ENCODE peak calls at places on chromosomes 3 and 15, in nine cellular contexts. One of them, this sample, is unnamed.

GRCh38 chr15:27668471-27669220 is 430.5 kb downstream of the OCA2 start:
- DNase-seq in ovary: no peak
- DNase-seq in esophagus muscularis mucosa: peak
- DNase-seq in K562: no peak
- DNase-seq in GM12878: no peak
- DNase-seq in suprapubic skin: no peak
- DNase-seq in A549: no peak
- DNase-seq in stomach: no peak
- DNase-seq in sigmoid colon: no peak
- DNase-seq in this sample: no peak

GRCh38 chr15:63135804-63136203 is 14.1 kb downstream of the LACTB start:
- DNase-seq in esophagus muscularis mucosa: no peak
- DNase-seq in K562: no peak
- DNase-seq in A549: peak
- DNase-seq in stomach: no peak
- DNase-seq in suprapubic skin: no peak
- DNase-seq in sigmoid colon: no peak
- DNase-seq in GM12878: no peak
- DNase-seq in ovary: no peak
- DNase-seq in this sample: no peak

GRCh38 chr3:5022187-5022965 is 43.1 kb downstream of the BHLHE40 start:
- DNase-seq in ovary: no peak
- DNase-seq in stomach: no peak
- DNase-seq in sigmoid colon: no peak
- DNase-seq in GM12878: no peak
- DNase-seq in esophagus muscularis mucosa: no peak
- DNase-seq in A549: no peak
- DNase-seq in suprapubic skin: no peak
- DNase-seq in K562: no peak
- DNase-seq in this sample: no peak

GRCh38 chr3:159804726-159805410 is 183.8 kb upstream of the IL12A start:
- DNase-seq in esophagus muscularis mucosa: peak
- DNase-seq in stomach: peak
- DNase-seq in sigmoid colon: peak
- DNase-seq in K562: peak
- DNase-seq in suprapubic skin: no peak
- DNase-seq in A549: peak
- DNase-seq in ovary: peak
- DNase-seq in GM12878: no peak
- DNase-seq in this sample: peak

GRCh38 chr15:56524915-56525314 is 60.0 kb upstream of the MNS1 start:
- DNase-seq in GM12878: no peak
- DNase-seq in esophagus muscularis mucosa: no peak
- DNase-seq in stomach: no peak
- DNase-seq in A549: no peak
- DNase-seq in K562: no peak
- DNase-seq in ovary: no peak
- DNase-seq in suprapubic skin: no peak
- DNase-seq in sigmoid colon: no peak
- DNase-seq in this sample: no peak

GRCh38 chr15:51803961-51804360 is 25.5 kb upstream of the TMOD3 start:
- DNase-seq in sigmoid colon: no peak
- DNase-seq in K562: no peak
- DNase-seq in GM12878: no peak
- DNase-seq in stomach: no peak
- DNase-seq in esophagus muscularis mucosa: no peak
- DNase-seq in A549: peak
- DNase-seq in ovary: no peak
- DNase-seq in suprapubic skin: no peak
- DNase-seq in this sample: no peak

GRCh38 chr3:197224034-197224444 is 74.4 kb downstream of the DLG1 start:
- DNase-seq in stomach: no peak
- DNase-seq in suprapubic skin: no peak
- DNase-seq in ovary: no peak
- DNase-seq in sigmoid colon: no peak
- DNase-seq in A549: peak
- DNase-seq in esophagus muscularis mucosa: no peak
- DNase-seq in K562: peak
- DNase-seq in GM12878: peak
- DNase-seq in this sample: no peak

GRCh38 chr15:69898243-69898642 is 199.5 kb downstream of the TLE3 start:
- DNase-seq in A549: no peak
- DNase-seq in esophagus muscularis mucosa: no peak
- DNase-seq in GM12878: no peak
- DNase-seq in ovary: no peak
- DNase-seq in sigmoid colon: no peak
- DNase-seq in suprapubic skin: no peak
- DNase-seq in K562: no peak
- DNase-seq in stomach: no peak
- DNase-seq in this sample: no peak

GRCh38 chr3:61966200-61966599 is 404.8 kb downstream of the PTPRG start:
- DNase-seq in ovary: no peak
- DNase-seq in A549: no peak
- DNase-seq in stomach: no peak
- DNase-seq in sigmoid colon: no peak
- DNase-seq in K562: no peak
- DNase-seq in suprapubic skin: no peak
- DNase-seq in GM12878: no peak
- DNase-seq in esophagus muscularis mucosa: no peak
- DNase-seq in this sample: no peak

GRCh38 chr15:94972314-94972713 is 741.0 kb downstream of the MCTP2 start:
- DNase-seq in A549: no peak
- DNase-seq in K562: peak
- DNase-seq in sigmoid colon: no peak
- DNase-seq in stomach: no peak
- DNase-seq in esophagus muscularis mucosa: no peak
- DNase-seq in ovary: no peak
- DNase-seq in GM12878: no peak
- DNase-seq in suprapubic skin: no peak
- DNase-seq in this sample: no peak

GRCh38 chr3:188706599-188706998 is 465.2 kb upstream of the TPRG1 start:
- DNase-seq in K562: no peak
- DNase-seq in ovary: no peak
- DNase-seq in esophagus muscularis mucosa: no peak
- DNase-seq in sigmoid colon: no peak
- DNase-seq in stomach: no peak
- DNase-seq in GM12878: no peak
- DNase-seq in A549: no peak
- DNase-seq in suprapubic skin: no peak
- DNase-seq in this sample: no peak

GRCh38 chr3:188706176-188706575 is 465.6 kb upstream of the TPRG1 start:
- DNase-seq in stomach: no peak
- DNase-seq in ovary: no peak
- DNase-seq in esophagus muscularis mucosa: no peak
- DNase-seq in suprapubic skin: no peak
- DNase-seq in A549: no peak
- DNase-seq in K562: no peak
- DNase-seq in GM12878: no peak
- DNase-seq in sigmoid colon: no peak
- DNase-seq in this sample: no peak

GRCh38 chr3:188712257-188712924 is 459.4 kb upstream of the TPRG1 start:
- DNase-seq in esophagus muscularis mucosa: no peak
- DNase-seq in A549: peak
- DNase-seq in K562: no peak
- DNase-seq in suprapubic skin: no peak
- DNase-seq in stomach: no peak
- DNase-seq in ovary: no peak
- DNase-seq in GM12878: no peak
- DNase-seq in sigmoid colon: no peak
- DNase-seq in this sample: no peak

GRCh38 chr3:188711898-188712256 is 459.9 kb upstream of the TPRG1 start:
- DNase-seq in stomach: no peak
- DNase-seq in esophagus muscularis mucosa: no peak
- DNase-seq in ovary: no peak
- DNase-seq in A549: no peak
- DNase-seq in sigmoid colon: no peak
- DNase-seq in K562: no peak
- DNase-seq in suprapubic skin: no peak
- DNase-seq in GM12878: no peak
- DNase-seq in this sample: no peak

DNA sequence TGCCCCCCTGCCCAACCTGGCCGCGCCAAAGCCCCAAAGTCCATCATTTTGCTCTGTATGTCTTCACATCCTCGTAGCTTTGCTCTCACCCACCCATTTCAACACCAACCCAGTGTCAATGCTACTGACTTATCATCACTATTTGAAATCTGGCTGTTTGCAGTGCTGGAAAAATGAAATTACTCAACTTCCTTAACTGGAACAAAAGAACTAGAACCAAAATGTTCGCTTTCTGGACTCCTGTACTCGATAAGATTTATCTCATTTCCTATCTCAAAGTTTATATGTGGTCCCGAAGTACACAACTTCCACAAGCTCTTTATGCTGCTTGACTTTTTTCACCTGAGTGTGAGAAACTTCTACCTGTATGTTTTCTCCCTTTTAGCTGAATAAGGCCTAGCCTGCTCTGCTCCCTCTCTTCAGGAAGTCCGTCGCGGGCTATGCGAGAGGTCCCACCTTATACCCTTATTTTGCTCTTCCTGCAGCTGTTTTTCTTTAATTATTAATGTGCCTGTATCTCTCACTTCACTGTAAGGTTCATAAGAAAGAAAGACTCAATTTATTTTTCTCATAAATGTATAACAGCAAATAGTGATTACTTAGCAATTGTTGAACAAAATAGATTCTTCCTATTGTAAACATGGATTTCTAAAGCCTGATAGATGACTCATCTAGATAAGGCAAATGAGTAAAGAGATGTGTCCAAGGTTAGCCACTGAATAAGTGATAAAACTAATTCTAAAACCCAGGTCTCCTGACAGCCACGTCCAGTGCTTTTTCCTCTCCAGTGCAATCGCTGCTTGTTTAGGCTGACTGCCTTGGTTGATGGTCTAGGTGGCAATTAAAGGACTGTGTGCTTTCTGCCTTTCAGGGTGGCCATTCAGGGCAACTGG is 464.1 kb upstream of the TPRG1 start:
- DNase-seq in GM12878: no peak
- DNase-seq in sigmoid colon: no peak
- DNase-seq in A549: no peak
- DNase-seq in ovary: no peak
- DNase-seq in K562: no peak
- DNase-seq in suprapubic skin: no peak
- DNase-seq in stomach: no peak
- DNase-seq in esophagus muscularis mucosa: no peak
- DNase-seq in this sample: no peak
- TF ChIP-seq EP300 in GM12878: no peak
- TF ChIP-seq EP300 in sigmoid colon: no peak
- TF ChIP-seq EP300 in A549: no peak
- TF ChIP-seq EP300 in ovary: no peak
- TF ChIP-seq EP300 in K562: no peak
- TF ChIP-seq EP300 in suprapubic skin: no peak
- TF ChIP-seq EP300 in stomach: no peak
- TF ChIP-seq EP300 in esophagus muscularis mucosa: no peak
- TF ChIP-seq EP300 in this sample: no peak

GRCh38 chr3:8662594-8662993 is 18.0 kb upstream of the SSUH2 start:
- DNase-seq in sigmoid colon: no peak
- DNase-seq in stomach: no peak
- DNase-seq in suprapubic skin: no peak
- DNase-seq in ovary: no peak
- DNase-seq in K562: no peak
- DNase-seq in A549: no peak
- DNase-seq in esophagus muscularis mucosa: no peak
- DNase-seq in GM12878: no peak
- DNase-seq in this sample: no peak

GRCh38 chr3:8668216-8668615 is 23.6 kb upstream of the SSUH2 start:
- DNase-seq in suprapubic skin: no peak
- DNase-seq in A549: no peak
- DNase-seq in GM12878: no peak
- DNase-seq in esophagus muscularis mucosa: no peak
- DNase-seq in sigmoid colon: no peak
- DNase-seq in K562: no peak
- DNase-seq in ovary: no peak
- DNase-seq in stomach: no peak
- DNase-seq in this sample: no peak

GRCh38 chr3:8663177-8664061 is 18.8 kb upstream of the SSUH2 start:
- DNase-seq in A549: peak
- DNase-seq in suprapubic skin: no peak
- DNase-seq in sigmoid colon: no peak
- DNase-seq in ovary: peak
- DNase-seq in esophagus muscularis mucosa: no peak
- DNase-seq in stomach: peak
- DNase-seq in K562: peak
- DNase-seq in GM12878: peak
- DNase-seq in this sample: peak

GRCh38 chr3:8667429-8668091 is 23.0 kb upstream of the SSUH2 start:
- DNase-seq in K562: no peak
- DNase-seq in esophagus muscularis mucosa: no peak
- DNase-seq in sigmoid colon: no peak
- DNase-seq in ovary: no peak
- DNase-seq in suprapubic skin: no peak
- DNase-seq in stomach: no peak
- DNase-seq in GM12878: no peak
- DNase-seq in A549: no peak
- DNase-seq in this sample: no peak

GRCh38 chr3:8665407-8665896 is 20.9 kb upstream of the SSUH2 start:
- DNase-seq in stomach: no peak
- DNase-seq in A549: no peak
- DNase-seq in K562: no peak
- DNase-seq in ovary: no peak
- DNase-seq in sigmoid colon: no peak
- DNase-seq in GM12878: peak
- DNase-seq in suprapubic skin: no peak
- DNase-seq in esophagus muscularis mucosa: no peak
- DNase-seq in this sample: no peak
- H3K4me3 ChIP-seq in stomach: no peak
- H3K4me3 ChIP-seq in A549: no peak
- H3K4me3 ChIP-seq in K562: no peak
- H3K4me3 ChIP-seq in ovary: no peak
- H3K4me3 ChIP-seq in sigmoid colon: no peak
- H3K4me3 ChIP-seq in GM12878: no peak
- H3K4me3 ChIP-seq in suprapubic skin: no peak
- H3K4me3 ChIP-seq in esophagus muscularis mucosa: no peak
- H3K4me3 ChIP-seq in this sample: no peak

GRCh38 chr3:139332092-139332491 is 11.7 kb upstream of the MRPS22 start:
- DNase-seq in stomach: no peak
- DNase-seq in esophagus muscularis mucosa: peak
- DNase-seq in A549: no peak
- DNase-seq in suprapubic skin: no peak
- DNase-seq in sigmoid colon: no peak
- DNase-seq in K562: peak
- DNase-seq in ovary: no peak
- DNase-seq in GM12878: no peak
- DNase-seq in this sample: no peak
- TF ChIP-seq EP300 in stomach: no peak
- TF ChIP-seq EP300 in esophagus muscularis mucosa: no peak
- TF ChIP-seq EP300 in A549: no peak
- TF ChIP-seq EP300 in suprapubic skin: no peak
- TF ChIP-seq EP300 in sigmoid colon: no peak
- TF ChIP-seq EP300 in K562: no peak
- TF ChIP-seq EP300 in ovary: no peak
- TF ChIP-seq EP300 in GM12878: no peak
- TF ChIP-seq EP300 in this sample: no peak

DNA sequence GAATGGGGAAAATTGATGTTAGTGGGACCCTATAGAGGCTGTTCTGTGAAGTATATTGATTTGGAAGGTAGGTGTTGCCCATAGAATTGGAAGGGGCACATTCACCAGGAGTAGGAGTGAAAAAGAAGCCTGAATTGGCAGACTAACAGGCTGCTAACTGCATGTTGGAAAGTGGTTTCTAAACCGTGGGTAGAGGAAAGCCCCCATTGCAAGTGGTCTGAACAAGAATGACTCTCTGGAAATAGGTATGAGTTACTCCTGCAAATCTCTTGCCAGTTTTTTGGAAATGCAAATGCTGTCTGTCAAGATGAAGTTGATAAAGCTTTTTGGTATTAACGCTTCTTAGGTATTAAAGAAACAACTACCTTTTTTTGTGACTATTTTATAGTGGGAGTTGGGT is 3.5 kb downstream of the UBE2E1 start:
- DNase-seq in K562: no peak
- DNase-seq in sigmoid colon: no peak
- DNase-seq in esophagus muscularis mucosa: no peak
- DNase-seq in GM12878: no peak
- DNase-seq in ovary: no peak
- DNase-seq in A549: no peak
- DNase-seq in suprapubic skin: no peak
- DNase-seq in stomach: no peak
- DNase-seq in this sample: no peak
- H3K4me3 ChIP-seq in K562: no peak
- H3K4me3 ChIP-seq in sigmoid colon: no peak
- H3K4me3 ChIP-seq in esophagus muscularis mucosa: no peak
- H3K4me3 ChIP-seq in GM12878: peak
- H3K4me3 ChIP-seq in ovary: no peak
- H3K4me3 ChIP-seq in A549: no peak
- H3K4me3 ChIP-seq in suprapubic skin: peak
- H3K4me3 ChIP-seq in stomach: no peak
- H3K4me3 ChIP-seq in this sample: no peak

This sample was measured in transverse colon.